ENCODE peak calls at places on chromosome 2, in seven cellular contexts. U, A, Q, P, E, M and X are unnamed samples.

GRCh38 chr2:170771049-170771937 is 1.1 kb downstream of the ERICH2 start:
- DNase-seq in E (peak), P (no peak), M (no peak), U (no peak), Q (peak), A (peak), X (peak)

GRCh38 chr2:223199531-223200506 is 147.8 kb downstream of the KCNE4 start:
- DNase-seq in P (no peak), M (no peak), U (no peak), A (no peak), E (no peak), Q (no peak), X (no peak)

GRCh38 chr2:96800061-96800761 is 15.9 kb upstream of the CNNM3 start:
- DNase-seq in P (no peak), E (no peak), M (no peak), Q (no peak), A (no peak), U (no peak), X (no peak)

GRCh38 chr2:159111346-159111922 is 143.0 kb downstream of the TANC1 start:
- DNase-seq in Q (no peak), A (peak), P (no peak), U (no peak), M (peak), E (no peak), X (no peak)

GRCh38 chr2:99488999-99489757 is 639 bp downstream of the REV1 start:
- DNase-seq in E (peak), Q (peak), A (peak), M (peak), U (peak), P (no peak), X (peak)

GRCh38 chr2:137348301-137348700 is 583.0 kb downstream of the THSD7B start:
- DNase-seq in U (no peak), Q (no peak), M (no peak), E (no peak), A (no peak), P (no peak), X (no peak)

GRCh38 chr2:133986076-133986837 is 267.6 kb upstream of the MGAT5 start:
- DNase-seq in U (peak), E (peak), Q (no peak), M (no peak), A (no peak), P (no peak), X (no peak)

GRCh38 chr2:160209457-160209856 is 9.4 kb upstream of the ITGB6 start:
- DNase-seq in U (no peak), M (no peak), P (no peak), A (no peak), E (peak), Q (peak), X (no peak)

GRCh38 chr2:152488075-152488474 is 153.1 kb downstream of the FMNL2 start:
- DNase-seq in U (no peak), P (no peak), Q (no peak), E (no peak), A (no peak), M (no peak), X (no peak)

GRCh38 chr2:232456296-232457120 is 555 bp downstream of the ALPI start:
- DNase-seq in E (no peak), A (no peak), Q (no peak), M (no peak), U (no peak), P (no peak), X (no peak)

GRCh38 chr2:129205766-129206165 is 773.7 kb upstream of the RAB6C start:
- DNase-seq in Q (no peak), E (no peak), A (no peak), M (no peak), P (no peak), U (no peak), X (no peak)

GRCh38 chr2:112645396-112646101 is at the start of gene SLC20A1:
- DNase-seq in M (peak), P (peak), E (peak), Q (peak), A (peak), U (peak), X (peak)

GRCh38 chr2:39728941-39729351 is 50.1 kb downstream of the THUMPD2 start:
- DNase-seq in E (peak), M (peak), U (peak), A (no peak), P (no peak), Q (no peak), X (peak)

GRCh38 chr2:187553908-187554703 is at the start of gene TFPI:
- DNase-seq in A (no peak), Q (no peak), P (no peak), E (peak), U (no peak), M (no peak), X (peak)

GRCh38 chr2:64626963-64627760 is 26.6 kb downstream of the SERTAD2 start:
- DNase-seq in E (no peak), U (no peak), P (peak), A (no peak), Q (no peak), M (no peak), X (no peak)

GRCh38 chr2:8513601-8514273 is 168.1 kb upstream of the ID2 start:
- DNase-seq in A (no peak), E (no peak), Q (no peak), U (no peak), P (no peak), M (no peak), X (no peak)

GRCh38 chr2:176123847-176124273 is 1.3 kb downstream of the HOXD9 start:
- DNase-seq in Q (no peak), P (no peak), A (no peak), M (no peak), U (no peak), E (peak), X (peak)

GRCh38 chr2:28680657-28681056 is 71.0 kb upstream of the PPP1CB start:
- DNase-seq in M (no peak), U (no peak), E (no peak), Q (no peak), P (no peak), A (no peak), X (no peak)

GRCh38 chr2:113012436-113013335 is 7.4 kb downstream of the IL36A start:
- DNase-seq in P (no peak), Q (peak), A (no peak), E (peak), U (no peak), M (no peak), X (peak)

GRCh38 chr2:69716555-69717120 is 25.3 kb upstream of the ANXA4 start:
- DNase-seq in Q (peak), A (no peak), E (no peak), M (no peak), U (no peak), P (no peak), X (peak)

GRCh38 chr2:166373951-166374350 is 1.8 kb downstream of the SCN9A start:
- DNase-seq in A (peak), E (peak), P (peak), Q (peak), U (peak), M (no peak), X (peak)

GRCh38 chr2:156189143-156189542 is 143.4 kb downstream of the NR4A2 start:
- DNase-seq in P (peak), M (no peak), A (peak), Q (no peak), U (no peak), E (no peak), X (no peak)

GRCh38 chr2:238412067-238412767 is 14.5 kb upstream of the ASB1 start:
- DNase-seq in E (no peak), A (no peak), U (no peak), P (no peak), M (no peak), Q (no peak), X (no peak)

GRCh38 chr2:141728886-141729285 is 401.9 kb downstream of the LRP1B start:
- DNase-seq in Q (no peak), U (no peak), P (no peak), A (peak), E (no peak), M (no peak), X (no peak)

GRCh38 chr2:134718956-134719814 is at the start of gene TMEM163:
- DNase-seq in M (no peak), E (peak), Q (no peak), P (no peak), U (no peak), A (peak), X (no peak)

GRCh38 chr2:46666044-46666662 is 186.8 kb downstream of the TMEM247 start:
- DNase-seq in P (no peak), M (peak), A (no peak), E (no peak), Q (no peak), U (no peak), X (no peak)

GRCh38 chr2:37649518-37649917 is 21.9 kb downstream of the CDC42EP3 start:
- DNase-seq in Q (no peak), A (no peak), E (no peak), P (no peak), M (no peak), U (no peak), X (no peak)

GRCh38 chr2:86375623-86376022 is 38.2 kb upstream of the REEP1 start:
- DNase-seq in M (no peak), A (no peak), Q (no peak), E (no peak), U (no peak), P (no peak), X (no peak)

GRCh38 chr2:165055081-165055879 is 100.0 kb upstream of the SLC38A11 start:
- DNase-seq in Q (no peak), A (peak), E (peak), U (peak), M (no peak), P (no peak), X (no peak)

GRCh38 chr2:26650713-26651457 is 9.7 kb upstream of the CIB4 start:
- DNase-seq in Q (no peak), M (no peak), P (no peak), U (no peak), A (no peak), E (no peak), X (no peak)

GRCh38 chr2:31052284-31052683 is 86.0 kb downstream of the GALNT14 start:
- DNase-seq in U (no peak), A (no peak), E (no peak), P (no peak), Q (no peak), M (no peak), X (no peak)

GRCh38 chr2:232235716-232236115 is 142.8 kb upstream of the ALPP start:
- DNase-seq in M (no peak), P (peak), E (no peak), A (no peak), U (no peak), Q (no peak), X (no peak)

GRCh38 chr2:27954261-27954673 is 63.7 kb downstream of the BABAM2 start:
- DNase-seq in P (no peak), E (no peak), A (no peak), M (no peak), Q (no peak), U (no peak), X (no peak)

GRCh38 chr2:109718139-109718538 is 76.0 kb upstream of the RGPD5 start:
- DNase-seq in M (no peak), A (no peak), U (no peak), P (no peak), Q (no peak), E (no peak), X (no peak)

GRCh38 chr2:238095143-238095542 is 5.0 kb upstream of the ESPNL start:
- DNase-seq in Q (no peak), P (no peak), U (no peak), M (no peak), E (no peak), A (no peak), X (no peak)

GRCh38 chr2:156399950-156400703 is 36.1 kb upstream of the GPD2 start:
- DNase-seq in P (peak), M (peak), E (peak), A (peak), U (peak), Q (peak), X (peak)

GRCh38 chr2:70161069-70161534 is 29.7 kb downstream of the C2orf42 start:
- DNase-seq in M (no peak), Q (peak), A (no peak), U (no peak), E (peak), P (no peak), X (no peak)